ENCODE peak calls at places on chromosomes 2 and 18, in five cellular contexts. One of them, this sample, is unnamed.

GRCh38 chr2:239160226-239161143 is 240.3 kb downstream of the HDAC4 start:
- DNase-seq in NCI-H2081 treated with DMSO at 0.1 percent for 48 hours: no peak
- DNase-seq in ovary: peak
- DNase-seq in activated CD8-positive, alpha-beta memory T cell treated with anti-CD3 and anti-CD28 coated beads for 24 hours: no peak
- DNase-seq in colonic mucosa: no peak
- DNase-seq in this sample: no peak

GRCh38 chr2:189347540-189347939 is 93.7 kb upstream of the WDR75 start:
- DNase-seq in NCI-H2081 treated with DMSO at 0.1 percent for 48 hours: no peak
- DNase-seq in ovary: no peak
- DNase-seq in activated CD8-positive, alpha-beta memory T cell treated with anti-CD3 and anti-CD28 coated beads for 24 hours: no peak
- DNase-seq in colonic mucosa: peak
- DNase-seq in this sample: no peak

GRCh38 chr18:36934884-36935283 is 106.0 kb downstream of the KIAA1328 start:
- DNase-seq in NCI-H2081 treated with DMSO at 0.1 percent for 48 hours: no peak
- DNase-seq in ovary: no peak
- DNase-seq in activated CD8-positive, alpha-beta memory T cell treated with anti-CD3 and anti-CD28 coated beads for 24 hours: no peak
- DNase-seq in colonic mucosa: no peak
- DNase-seq in this sample: no peak

GRCh38 chr2:150126839-150127238 is 360.6 kb downstream of the RND3 start:
- DNase-seq in NCI-H2081 treated with DMSO at 0.1 percent for 48 hours: no peak
- DNase-seq in ovary: no peak
- DNase-seq in activated CD8-positive, alpha-beta memory T cell treated with anti-CD3 and anti-CD28 coated beads for 24 hours: no peak
- DNase-seq in colonic mucosa: no peak
- DNase-seq in this sample: no peak

GRCh38 chr2:39871291-39871761 is 92.3 kb upstream of the THUMPD2 start:
- DNase-seq in NCI-H2081 treated with DMSO at 0.1 percent for 48 hours: no peak
- DNase-seq in ovary: no peak
- DNase-seq in activated CD8-positive, alpha-beta memory T cell treated with anti-CD3 and anti-CD28 coated beads for 24 hours: no peak
- DNase-seq in colonic mucosa: no peak
- DNase-seq in this sample: no peak

GRCh38 chr18:39772155-39772919 is 2182.7 kb upstream of the PIK3C3 start:
- DNase-seq in NCI-H2081 treated with DMSO at 0.1 percent for 48 hours: no peak
- DNase-seq in ovary: no peak
- DNase-seq in activated CD8-positive, alpha-beta memory T cell treated with anti-CD3 and anti-CD28 coated beads for 24 hours: no peak
- DNase-seq in colonic mucosa: no peak
- DNase-seq in this sample: no peak

GRCh38 chr18:77062518-77063003 is 70.0 kb downstream of the MBP start:
- DNase-seq in NCI-H2081 treated with DMSO at 0.1 percent for 48 hours: no peak
- DNase-seq in ovary: no peak
- DNase-seq in activated CD8-positive, alpha-beta memory T cell treated with anti-CD3 and anti-CD28 coated beads for 24 hours: peak
- DNase-seq in colonic mucosa: no peak
- DNase-seq in this sample: no peak

GRCh38 chr2:106638609-106639008 is 151.4 kb downstream of the CD8B2 start:
- DNase-seq in NCI-H2081 treated with DMSO at 0.1 percent for 48 hours: peak
- DNase-seq in ovary: no peak
- DNase-seq in activated CD8-positive, alpha-beta memory T cell treated with anti-CD3 and anti-CD28 coated beads for 24 hours: no peak
- DNase-seq in colonic mucosa: no peak
- DNase-seq in this sample: no peak

GRCh38 chr2:43116988-43117387 is 109.4 kb downstream of the ZFP36L2 start:
- DNase-seq in NCI-H2081 treated with DMSO at 0.1 percent for 48 hours: no peak
- DNase-seq in ovary: no peak
- DNase-seq in activated CD8-positive, alpha-beta memory T cell treated with anti-CD3 and anti-CD28 coated beads for 24 hours: no peak
- DNase-seq in colonic mucosa: no peak
- DNase-seq in this sample: no peak

GRCh38 chr2:99448556-99448955 is 41.3 kb downstream of the REV1 start:
- DNase-seq in NCI-H2081 treated with DMSO at 0.1 percent for 48 hours: no peak
- DNase-seq in ovary: no peak
- DNase-seq in activated CD8-positive, alpha-beta memory T cell treated with anti-CD3 and anti-CD28 coated beads for 24 hours: no peak
- DNase-seq in colonic mucosa: no peak
- DNase-seq in this sample: no peak

GRCh38 chr2:25981596-25982272 is 563 bp downstream of the KIF3C start:
- DNase-seq in NCI-H2081 treated with DMSO at 0.1 percent for 48 hours: no peak
- DNase-seq in ovary: peak
- DNase-seq in activated CD8-positive, alpha-beta memory T cell treated with anti-CD3 and anti-CD28 coated beads for 24 hours: no peak
- DNase-seq in colonic mucosa: no peak
- DNase-seq in this sample: no peak

GRCh38 chr2:61943251-61943650 is 37.8 kb downstream of the COMMD1 start:
- DNase-seq in NCI-H2081 treated with DMSO at 0.1 percent for 48 hours: no peak
- DNase-seq in ovary: no peak
- DNase-seq in activated CD8-positive, alpha-beta memory T cell treated with anti-CD3 and anti-CD28 coated beads for 24 hours: no peak
- DNase-seq in colonic mucosa: no peak
- DNase-seq in this sample: no peak

GRCh38 chr18:23671564-23671963 is 8.9 kb upstream of the ANKRD29 start:
- DNase-seq in NCI-H2081 treated with DMSO at 0.1 percent for 48 hours: no peak
- DNase-seq in ovary: no peak
- DNase-seq in activated CD8-positive, alpha-beta memory T cell treated with anti-CD3 and anti-CD28 coated beads for 24 hours: no peak
- DNase-seq in colonic mucosa: no peak
- DNase-seq in this sample: no peak

GRCh38 chr2:37984589-37984988 is 59.5 kb downstream of the RMDN2 start:
- DNase-seq in NCI-H2081 treated with DMSO at 0.1 percent for 48 hours: no peak
- DNase-seq in ovary: no peak
- DNase-seq in activated CD8-positive, alpha-beta memory T cell treated with anti-CD3 and anti-CD28 coated beads for 24 hours: no peak
- DNase-seq in colonic mucosa: no peak
- DNase-seq in this sample: no peak

GRCh38 chr2:54041135-54041534 is 70.3 kb upstream of the PSME4 start:
- DNase-seq in NCI-H2081 treated with DMSO at 0.1 percent for 48 hours: no peak
- DNase-seq in ovary: no peak
- DNase-seq in activated CD8-positive, alpha-beta memory T cell treated with anti-CD3 and anti-CD28 coated beads for 24 hours: peak
- DNase-seq in colonic mucosa: no peak
- DNase-seq in this sample: no peak

GRCh38 chr2:173720310-173720709 is 244.9 kb downstream of the SP3 start:
- DNase-seq in NCI-H2081 treated with DMSO at 0.1 percent for 48 hours: no peak
- DNase-seq in ovary: no peak
- DNase-seq in activated CD8-positive, alpha-beta memory T cell treated with anti-CD3 and anti-CD28 coated beads for 24 hours: no peak
- DNase-seq in colonic mucosa: no peak
- DNase-seq in this sample: no peak

GRCh38 chr18:69358197-69358895 is 42.3 kb upstream of the DOK6 start:
- DNase-seq in NCI-H2081 treated with DMSO at 0.1 percent for 48 hours: no peak
- DNase-seq in ovary: no peak
- DNase-seq in activated CD8-positive, alpha-beta memory T cell treated with anti-CD3 and anti-CD28 coated beads for 24 hours: no peak
- DNase-seq in colonic mucosa: no peak
- DNase-seq in this sample: no peak

GRCh38 chr2:238263204-238264071 is 23.6 kb upstream of the HES6 start:
- DNase-seq in NCI-H2081 treated with DMSO at 0.1 percent for 48 hours: no peak
- DNase-seq in ovary: peak
- DNase-seq in activated CD8-positive, alpha-beta memory T cell treated with anti-CD3 and anti-CD28 coated beads for 24 hours: peak
- DNase-seq in colonic mucosa: peak
- DNase-seq in this sample: peak

GRCh38 chr2:159082119-159082518 is 113.7 kb downstream of the TANC1 start:
- DNase-seq in NCI-H2081 treated with DMSO at 0.1 percent for 48 hours: no peak
- DNase-seq in ovary: no peak
- DNase-seq in activated CD8-positive, alpha-beta memory T cell treated with anti-CD3 and anti-CD28 coated beads for 24 hours: no peak
- DNase-seq in colonic mucosa: no peak
- DNase-seq in this sample: no peak

GRCh38 chr2:224849264-224849663 is 133.1 kb upstream of the CCDC195 start:
- DNase-seq in NCI-H2081 treated with DMSO at 0.1 percent for 48 hours: no peak
- DNase-seq in ovary: no peak
- DNase-seq in activated CD8-positive, alpha-beta memory T cell treated with anti-CD3 and anti-CD28 coated beads for 24 hours: no peak
- DNase-seq in colonic mucosa: no peak
- DNase-seq in this sample: no peak

GRCh38 chr2:197538412-197538811 is 22.5 kb downstream of the MOB4 start:
- DNase-seq in NCI-H2081 treated with DMSO at 0.1 percent for 48 hours: no peak
- DNase-seq in ovary: no peak
- DNase-seq in activated CD8-positive, alpha-beta memory T cell treated with anti-CD3 and anti-CD28 coated beads for 24 hours: no peak
- DNase-seq in colonic mucosa: no peak
- DNase-seq in this sample: no peak

GRCh38 chr2:9760911-9761228 is 82.4 kb upstream of the TAF1B start:
- DNase-seq in NCI-H2081 treated with DMSO at 0.1 percent for 48 hours: no peak
- DNase-seq in ovary: no peak
- DNase-seq in activated CD8-positive, alpha-beta memory T cell treated with anti-CD3 and anti-CD28 coated beads for 24 hours: no peak
- DNase-seq in colonic mucosa: no peak
- DNase-seq in this sample: no peak

GRCh38 chr2:97717618-97718005 is 4.2 kb downstream of the ZAP70 start:
- DNase-seq in NCI-H2081 treated with DMSO at 0.1 percent for 48 hours: no peak
- DNase-seq in ovary: peak
- DNase-seq in activated CD8-positive, alpha-beta memory T cell treated with anti-CD3 and anti-CD28 coated beads for 24 hours: no peak
- DNase-seq in colonic mucosa: no peak
- DNase-seq in this sample: no peak

GRCh38 chr18:31707815-31708214 is 23.4 kb upstream of the B4GALT6 start:
- DNase-seq in NCI-H2081 treated with DMSO at 0.1 percent for 48 hours: no peak
- DNase-seq in ovary: no peak
- DNase-seq in activated CD8-positive, alpha-beta memory T cell treated with anti-CD3 and anti-CD28 coated beads for 24 hours: no peak
- DNase-seq in colonic mucosa: no peak
- DNase-seq in this sample: no peak

GRCh38 chr2:127641846-127642510 is 4.0 kb upstream of the GPR17 start:
- DNase-seq in NCI-H2081 treated with DMSO at 0.1 percent for 48 hours: no peak
- DNase-seq in ovary: no peak
- DNase-seq in activated CD8-positive, alpha-beta memory T cell treated with anti-CD3 and anti-CD28 coated beads for 24 hours: peak
- DNase-seq in colonic mucosa: no peak
- DNase-seq in this sample: no peak

GRCh38 chr2:124316875-124317605 is 292.0 kb downstream of the CNTNAP5 start:
- DNase-seq in NCI-H2081 treated with DMSO at 0.1 percent for 48 hours: no peak
- DNase-seq in ovary: no peak
- DNase-seq in activated CD8-positive, alpha-beta memory T cell treated with anti-CD3 and anti-CD28 coated beads for 24 hours: no peak
- DNase-seq in colonic mucosa: no peak
- DNase-seq in this sample: no peak

GRCh38 chr2:218618102-218618860 is 10.6 kb downstream of the PLCD4 start:
- DNase-seq in NCI-H2081 treated with DMSO at 0.1 percent for 48 hours: no peak
- DNase-seq in ovary: no peak
- DNase-seq in activated CD8-positive, alpha-beta memory T cell treated with anti-CD3 and anti-CD28 coated beads for 24 hours: no peak
- DNase-seq in colonic mucosa: no peak
- DNase-seq in this sample: no peak

GRCh38 chr2:2862386-2862785 is 515.2 kb downstream of the EIPR1 start:
- DNase-seq in NCI-H2081 treated with DMSO at 0.1 percent for 48 hours: no peak
- DNase-seq in ovary: no peak
- DNase-seq in activated CD8-positive, alpha-beta memory T cell treated with anti-CD3 and anti-CD28 coated beads for 24 hours: no peak
- DNase-seq in colonic mucosa: no peak
- DNase-seq in this sample: no peak

GRCh38 chr2:75497256-75497655 is 63.5 kb downstream of the EVA1A start:
- DNase-seq in NCI-H2081 treated with DMSO at 0.1 percent for 48 hours: no peak
- DNase-seq in ovary: no peak
- DNase-seq in activated CD8-positive, alpha-beta memory T cell treated with anti-CD3 and anti-CD28 coated beads for 24 hours: no peak
- DNase-seq in colonic mucosa: no peak
- DNase-seq in this sample: no peak

This sample was measured in prostate gland.